ENCODE peak calls at places on chromosomes 4 and X, in six cellular contexts. One of them, this sample, is unnamed.
A peak's percentile ranks its signal among the peaks of the same experiment; 100 is the strongest.

GRCh38 chr4:40617903-40618302 is 11.8 kb downstream of the RBM47 start:
- DNase-seq in colonic mucosa: no peak
- DNase-seq in stimulated activated CD8-positive, alpha-beta memory T cell treated with anti-CD3 and anti-CD28 coated beads, Interleukin-4, amount 100 ng/mL, for 48 hours: no peak
- DNase-seq in NCI-H2081: no peak
- DNase-seq in occipital lobe: no peak
- DNase-seq in left lobe of liver: no peak
- DNase-seq in this sample: no peak

GRCh38 chr4:169225812-169226211 is 44.9 kb downstream of the SH3RF1 start:
- DNase-seq in stimulated activated CD8-positive, alpha-beta memory T cell treated with anti-CD3 and anti-CD28 coated beads, Interleukin-4, amount 100 ng/mL, for 48 hours: no peak
- DNase-seq in occipital lobe: no peak
- DNase-seq in NCI-H2081: no peak
- DNase-seq in colonic mucosa: no peak
- DNase-seq in left lobe of liver: no peak
- DNase-seq in this sample: no peak

GRCh38 chrX:91080822-91081221 is 353.8 kb upstream of the PABPC5 start:
- DNase-seq in stimulated activated CD8-positive, alpha-beta memory T cell treated with anti-CD3 and anti-CD28 coated beads, Interleukin-4, amount 100 ng/mL, for 48 hours: no peak
- DNase-seq in NCI-H2081: no peak
- DNase-seq in left lobe of liver: no peak
- DNase-seq in occipital lobe: no peak
- DNase-seq in colonic mucosa: no peak
- DNase-seq in this sample: no peak

GRCh38 chr4:157804986-157805385 is 367.8 kb downstream of the GASK1B start:
- DNase-seq in NCI-H2081: peak; percentile 50
- DNase-seq in left lobe of liver: no peak
- DNase-seq in colonic mucosa: no peak
- DNase-seq in stimulated activated CD8-positive, alpha-beta memory T cell treated with anti-CD3 and anti-CD28 coated beads, Interleukin-4, amount 100 ng/mL, for 48 hours: no peak
- DNase-seq in occipital lobe: no peak
- DNase-seq in this sample: no peak

GRCh38 chrX:150476183-150476699 is 92.2 kb upstream of the MTM1 start:
- DNase-seq in occipital lobe: no peak
- DNase-seq in NCI-H2081: no peak
- DNase-seq in colonic mucosa: no peak
- DNase-seq in stimulated activated CD8-positive, alpha-beta memory T cell treated with anti-CD3 and anti-CD28 coated beads, Interleukin-4, amount 100 ng/mL, for 48 hours: no peak
- DNase-seq in left lobe of liver: no peak
- DNase-seq in this sample: no peak

GRCh38 chr4:159101983-159102622 is 776 bp upstream of the RAPGEF2 start:
- DNase-seq in colonic mucosa: no peak
- DNase-seq in occipital lobe: no peak
- DNase-seq in left lobe of liver: no peak
- DNase-seq in stimulated activated CD8-positive, alpha-beta memory T cell treated with anti-CD3 and anti-CD28 coated beads, Interleukin-4, amount 100 ng/mL, for 48 hours: no peak
- DNase-seq in NCI-H2081: no peak
- DNase-seq in this sample: no peak

GRCh38 chr4:157221895-157222763 is 1.6 kb downstream of the GRIA2 start:
- DNase-seq in occipital lobe: peak; percentile 79
- DNase-seq in colonic mucosa: no peak
- DNase-seq in stimulated activated CD8-positive, alpha-beta memory T cell treated with anti-CD3 and anti-CD28 coated beads, Interleukin-4, amount 100 ng/mL, for 48 hours: no peak
- DNase-seq in left lobe of liver: no peak
- DNase-seq in NCI-H2081: peak; percentile 74
- DNase-seq in this sample: no peak

GRCh38 chr4:114019276-114019971 is 40.0 kb upstream of the ARSJ start:
- DNase-seq in left lobe of liver: no peak
- DNase-seq in NCI-H2081: no peak
- DNase-seq in occipital lobe: no peak
- DNase-seq in colonic mucosa: no peak
- DNase-seq in stimulated activated CD8-positive, alpha-beta memory T cell treated with anti-CD3 and anti-CD28 coated beads, Interleukin-4, amount 100 ng/mL, for 48 hours: no peak
- DNase-seq in this sample: no peak

GRCh38 chrX:93346309-93346708 is 327.1 kb downstream of the NAP1L3 start:
- DNase-seq in stimulated activated CD8-positive, alpha-beta memory T cell treated with anti-CD3 and anti-CD28 coated beads, Interleukin-4, amount 100 ng/mL, for 48 hours: no peak
- DNase-seq in left lobe of liver: no peak
- DNase-seq in colonic mucosa: no peak
- DNase-seq in occipital lobe: no peak
- DNase-seq in NCI-H2081: no peak
- DNase-seq in this sample: no peak

GRCh38 chrX:1713296-1713695 is 98.4 kb downstream of the ASMT start:
- DNase-seq in NCI-H2081: no peak
- DNase-seq in occipital lobe: no peak
- DNase-seq in colonic mucosa: no peak
- DNase-seq in left lobe of liver: no peak
- DNase-seq in stimulated activated CD8-positive, alpha-beta memory T cell treated with anti-CD3 and anti-CD28 coated beads, Interleukin-4, amount 100 ng/mL, for 48 hours: no peak
- DNase-seq in this sample: no peak

GRCh38 chr4:172202480-172203076 is 389.4 kb downstream of the GALNTL6 start:
- DNase-seq in NCI-H2081: peak; percentile 55
- DNase-seq in stimulated activated CD8-positive, alpha-beta memory T cell treated with anti-CD3 and anti-CD28 coated beads, Interleukin-4, amount 100 ng/mL, for 48 hours: no peak
- DNase-seq in colonic mucosa: no peak
- DNase-seq in left lobe of liver: no peak
- DNase-seq in occipital lobe: no peak
- DNase-seq in this sample: peak; percentile 2

GRCh38 chrX:119694601-119695534 is 1.9 kb upstream of the SEPTIN6 start:
- DNase-seq in NCI-H2081: no peak
- DNase-seq in left lobe of liver: no peak
- DNase-seq in colonic mucosa: no peak
- DNase-seq in stimulated activated CD8-positive, alpha-beta memory T cell treated with anti-CD3 and anti-CD28 coated beads, Interleukin-4, amount 100 ng/mL, for 48 hours: no peak
- DNase-seq in occipital lobe: no peak
- DNase-seq in this sample: no peak

This sample was measured in Calu3.